ENCODE peak calls at places on chromosomes 3 and 15, in five cellular contexts. I is T follicular helper cell, Q is HT1080, F is RPMI7951, E is anterior cingulate cortex. U is an unnamed sample.

GRCh38 chr3:132788299-132788698 is 66.1 kb upstream of the NPHP3 start:
- DNase-seq in I (no peak), Q (peak), F (peak), E (no peak), U (peak)

GRCh38 chr3:42706721-42707619 is 4.4 kb upstream of the HHATL start:
- DNase-seq in I (no peak), Q (no peak), F (no peak), E (no peak), U (peak)

GRCh38 chr3:14482271-14482721 is 57.8 kb downstream of the GRIP2 start:
- DNase-seq in I (no peak), Q (no peak), F (no peak), E (no peak), U (no peak)

GRCh38 chr3:122582390-122582789 is 4.9 kb downstream of the PARP15 start:
- DNase-seq in I (no peak), Q (no peak), F (no peak), E (no peak), U (no peak)

GRCh38 chr3:184874709-184875644 is 63.0 kb downstream of the VPS8 start:
- DNase-seq in I (no peak), Q (peak), F (peak), E (no peak), U (no peak)

GRCh38 chr15:79994651-79995050 is 23.7 kb upstream of the BCL2A1 start:
- DNase-seq in I (no peak), Q (peak), F (peak), E (no peak), U (no peak)

GRCh38 chr3:82643948-82644347 is 882.5 kb upstream of the GBE1 start:
- DNase-seq in I (no peak), Q (peak), F (no peak), E (no peak), U (no peak)

GRCh38 chr3:16069149-16069922 is 105.1 kb upstream of the GALNT15 start:
- DNase-seq in I (no peak), Q (peak), F (peak), E (no peak), U (no peak)